ENCODE peak calls at places on chromosomes 1 and 21, in four cellular contexts. K, Q, B and W are unnamed samples.

GRCh38 chr21:45528028-45528705 is 14.1 kb downstream of the SLC19A1 start:
- DNase-seq in K (no peak), Q (no peak), B (no peak), W (no peak)

GRCh38 chr1:6111571-6111970 is 65.9 kb downstream of the KCNAB2 start:
- DNase-seq in K (no peak), Q (no peak), B (no peak), W (no peak)

GRCh38 chr1:234933475-234933874 is 195.2 kb downstream of the TOMM20 start:
- DNase-seq in K (peak), Q (no peak), B (no peak), W (no peak)

GRCh38 chr1:155976062-155976912 is 2.1 kb downstream of the ARHGEF2 start:
- DNase-seq in K (no peak), Q (no peak), B (peak), W (no peak)

GRCh38 chr1:165610866-165611265 is 20.2 kb upstream of the MGST3 start:
- DNase-seq in K (no peak), Q (no peak), B (no peak), W (no peak)

GRCh38 chr1:67350783-67351182 is 43.1 kb downstream of the IL12RB2 start:
- DNase-seq in K (no peak), Q (no peak), B (no peak), W (no peak)

GRCh38 chr1:168506204-168506819 is 37.5 kb downstream of the XCL2 start:
- DNase-seq in K (no peak), Q (no peak), B (no peak), W (no peak)

GRCh38 chr1:194056169-194056568 is 869.8 kb upstream of the B3GALT2 start:
- DNase-seq in K (no peak), Q (no peak), B (no peak), W (no peak)

GRCh38 chr1:111878649-111879048 is 110.8 kb downstream of the KCND3 start:
- DNase-seq in K (no peak), Q (no peak), B (no peak), W (no peak)

GRCh38 chr21:36456714-36457399 is 23.1 kb downstream of the CLDN14 start:
- DNase-seq in K (no peak), Q (no peak), B (no peak), W (peak)

GRCh38 chr1:9437931-9438330 is 101.3 kb upstream of the SLC25A33 start:
- DNase-seq in K (no peak), Q (no peak), B (no peak), W (no peak)

GRCh38 chr1:5099558-5099957 is 445.1 kb downstream of the AJAP1 start:
- DNase-seq in K (no peak), Q (no peak), B (no peak), W (no peak)

GRCh38 chr1:226405411-226405988 is 2.4 kb downstream of the PARP1 start:
- DNase-seq in K (no peak), Q (no peak), B (no peak), W (no peak)

GRCh38 chr1:178465011-178465410 is 31.8 kb downstream of the CLEC20A start:
- DNase-seq in K (no peak), Q (no peak), B (no peak), W (no peak)

GRCh38 chr1:22789356-22789994 is 78.8 kb downstream of the EPHB2 start:
- DNase-seq in K (no peak), Q (no peak), B (no peak), W (no peak)

GRCh38 chr1:163361123-163361934 is 39.6 kb downstream of the NUF2 start:
- DNase-seq in K (peak), Q (no peak), B (no peak), W (peak)

GRCh38 chr1:81654147-81654546 is 146.6 kb upstream of the ADGRL2 start:
- DNase-seq in K (no peak), Q (no peak), B (no peak), W (no peak)

GRCh38 chr1:210855440-210855839 is 278.5 kb downstream of the KCNH1 start:
- DNase-seq in K (no peak), Q (no peak), B (no peak), W (no peak)

GRCh38 chr1:99503276-99503747 is 142.6 kb upstream of the PALMD start:
- DNase-seq in K (no peak), Q (no peak), B (no peak), W (no peak)

GRCh38 chr1:51690285-51690961 is 73.5 kb downstream of the OSBPL9 start:
- DNase-seq in K (no peak), Q (no peak), B (no peak), W (no peak)

GRCh38 chr21:18832950-18833349 is 429.4 kb upstream of the TMPRSS15 start:
- DNase-seq in K (peak), Q (no peak), B (no peak), W (no peak)

GRCh38 chr1:43441894-43442632 is 11.7 kb downstream of the HYI start:
- DNase-seq in K (no peak), Q (no peak), B (no peak), W (no peak)

GRCh38 chr1:70779571-70779970 is 268.0 kb downstream of the PTGER3 start:
- DNase-seq in K (no peak), Q (no peak), B (no peak), W (no peak)

GRCh38 chr1:75425001-75425400 is 185.9 kb downstream of the SLC44A5 start:
- DNase-seq in K (no peak), Q (no peak), B (no peak), W (no peak)

GRCh38 chr1:244709491-244710368 is 56.8 kb downstream of the DESI2 start:
- DNase-seq in K (no peak), Q (no peak), B (no peak), W (no peak)

GRCh38 chr1:34690269-34690668 is 64.6 kb upstream of the GJB5 start:
- DNase-seq in K (peak), Q (no peak), B (no peak), W (no peak)

GRCh38 chr1:81549588-81550127 is 251.1 kb upstream of the ADGRL2 start:
- DNase-seq in K (no peak), Q (no peak), B (no peak), W (no peak)

GRCh38 chr1:8423134-8423701 is 105.3 kb downstream of the SLC45A1 start:
- DNase-seq in K (no peak), Q (no peak), B (no peak), W (peak)

GRCh38 chr1:53340660-53341520 is 13.0 kb upstream of the LRP8 start:
- DNase-seq in K (no peak), Q (no peak), B (no peak), W (no peak)

GRCh38 chr1:206982216-206982615 is 12.0 kb upstream of the FCAMR start:
- DNase-seq in K (peak), Q (peak), B (peak), W (peak)

GRCh38 chr1:15722836-15723542 is 13.1 kb upstream of the SLC25A34 start:
- DNase-seq in K (no peak), Q (no peak), B (no peak), W (no peak)

GRCh38 chr1:53512807-53513755 is 53.9 kb downstream of the DMRTB1 start:
- DNase-seq in K (no peak), Q (no peak), B (no peak), W (no peak)

GRCh38 chr1:198678901-198679329 is 40.1 kb downstream of the PTPRC start:
- DNase-seq in K (no peak), Q (no peak), B (no peak), W (no peak)

GRCh38 chr1:80535446-80535845 is 1265.3 kb upstream of the ADGRL2 start:
- DNase-seq in K (no peak), Q (no peak), B (no peak), W (no peak)

GRCh38 chr1:189787201-189787600 is 690.5 kb downstream of the BRINP3 start:
- DNase-seq in K (no peak), Q (no peak), B (no peak), W (no peak)

GRCh38 chr1:73839922-73840321 is 358.1 kb downstream of the LRRIQ3 start:
- DNase-seq in K (peak), Q (no peak), B (no peak), W (peak)

GRCh38 chr1:86782482-86782881 is 78.1 kb downstream of the SH3GLB1 start:
- DNase-seq in K (no peak), Q (no peak), B (no peak), W (no peak)

GRCh38 chr1:183318433-183318832 is 99.7 kb downstream of the NMNAT2 start:
- DNase-seq in K (no peak), Q (peak), B (no peak), W (peak)

GRCh38 chr1:29592261-29592615 is 355.9 kb downstream of the PTPRU start:
- DNase-seq in K (no peak), Q (no peak), B (no peak), W (no peak)